ENCODE peak calls at places on chromosomes 11 and 22, in seven cellular contexts. G is neuronal stem cell, E is IMR-90, O is mesendoderm, D is trophoblast cell, Y is H1, B is mesenchymal stem cell. J is an unnamed sample.

GRCh38 chr11:82872377-82873150 is 27.7 kb downstream of the PRCP start:
- DNase-seq in B (no peak), D (no peak), E (no peak), O (peak; percentile 16), G (no peak), Y (no peak), J (no peak)

GRCh38 chr22:38827510-38827909 is 16.3 kb downstream of the NPTXR start:
- DNase-seq in D (no peak), B (no peak), O (no peak), G (no peak), Y (no peak), E (no peak), J (no peak)

GRCh38 chr11:47399860-47400812 is 8.3 kb upstream of the SLC39A13 start:
- DNase-seq in Y (no peak), D (no peak), E (no peak), B (no peak), G (no peak), O (peak; percentile 76), J (peak; percentile 72)

GRCh38 chr11:61477734-61478148 is 30.8 kb upstream of the LRRC10B start:
- DNase-seq in Y (peak; percentile 94), E (no peak), D (peak; percentile 13), B (peak; percentile 35), G (peak; percentile 76), O (peak; percentile 52), J (peak; percentile 77)

GRCh38 chr11:128603752-128604472 is 16.6 kb upstream of the ETS1 start:
- DNase-seq in G (no peak), B (peak; percentile 24), D (no peak), O (peak; percentile 77), Y (no peak), E (no peak), J (no peak)

GRCh38 chr11:40100204-40100603 is 1359.2 kb downstream of the LRRC4C start:
- DNase-seq in Y (no peak), E (no peak), G (no peak), D (no peak), O (peak; percentile 37), B (no peak), J (peak; percentile 41)

GRCh38 chr22:41598081-41598480 is 8.4 kb upstream of the PMM1 start:
- DNase-seq in Y (no peak), G (no peak), O (no peak), D (no peak), E (peak; percentile 88), B (peak; percentile 91), J (no peak)

GRCh38 chr11:1752907-1753425 is 2.6 kb upstream of the IFITM10 start:
- DNase-seq in O (no peak), B (no peak), D (no peak), G (no peak), E (no peak), Y (no peak), J (no peak)

GRCh38 chr11:44711772-44712608 is 14.8 kb upstream of the TSPAN18 start:
- DNase-seq in B (no peak), Y (peak; percentile 58), G (no peak), O (peak; percentile 39), D (no peak), E (no peak), J (peak; percentile 42)

GRCh38 chr22:50316114-50317065 is 8.9 kb upstream of the PLXNB2 start:
- DNase-seq in Y (peak; percentile 45), O (no peak), B (no peak), D (no peak), G (no peak), E (no peak), J (no peak)

GRCh38 chr11:134331565-134332188 is at the start of gene GLB1L2:
- DNase-seq in Y (peak; percentile 86), G (peak; percentile 75), B (peak; percentile 1), D (peak; percentile 63), O (peak; percentile 79), E (no peak), J (peak; percentile 92)

GRCh38 chr11:117519590-117519989 is 191.9 kb downstream of the CEP164 start:
- DNase-seq in E (no peak), G (no peak), O (no peak), D (peak; percentile 79), Y (no peak), B (no peak), J (no peak)
- H3K4ac ChIP-seq in E (no peak overlapping the region), G (no peak overlapping the region), O (no peak overlapping the region), D (no peak overlapping the region), Y (no peak overlapping the region), B (no peak overlapping the region), J (no peak overlapping the region)

DNA sequence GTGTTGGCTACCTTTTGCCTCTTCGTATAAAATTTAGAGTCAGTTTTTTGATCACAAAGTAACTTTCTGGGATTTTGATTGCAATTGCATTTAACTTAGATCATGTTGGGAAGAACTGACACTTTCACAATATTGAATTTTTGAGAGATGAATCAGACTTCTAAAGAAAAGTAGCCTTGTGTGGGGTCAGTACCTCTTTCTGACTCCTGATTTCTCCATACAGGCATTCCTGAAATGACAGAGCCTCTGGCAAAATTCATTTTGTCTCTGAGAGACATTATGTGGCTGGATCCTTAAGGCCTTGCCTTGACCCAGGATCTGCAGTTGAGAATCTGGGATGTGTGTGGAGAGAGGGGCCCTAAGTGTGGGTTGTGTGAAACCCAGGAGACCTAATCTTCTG is 37.8 kb downstream of the PPFIBP2 start:
- DNase-seq in G (no peak), E (peak; percentile 43), D (peak; percentile 75), Y (no peak), B (peak; percentile 39), O (peak; percentile 13), J (no peak)
- H3K4ac ChIP-seq in G (no peak overlapping the region), E (no peak overlapping the region), D (no peak overlapping the region), Y (no peak overlapping the region), B (no peak overlapping the region), O (no peak overlapping the region), J (no peak overlapping the region)

DNA sequence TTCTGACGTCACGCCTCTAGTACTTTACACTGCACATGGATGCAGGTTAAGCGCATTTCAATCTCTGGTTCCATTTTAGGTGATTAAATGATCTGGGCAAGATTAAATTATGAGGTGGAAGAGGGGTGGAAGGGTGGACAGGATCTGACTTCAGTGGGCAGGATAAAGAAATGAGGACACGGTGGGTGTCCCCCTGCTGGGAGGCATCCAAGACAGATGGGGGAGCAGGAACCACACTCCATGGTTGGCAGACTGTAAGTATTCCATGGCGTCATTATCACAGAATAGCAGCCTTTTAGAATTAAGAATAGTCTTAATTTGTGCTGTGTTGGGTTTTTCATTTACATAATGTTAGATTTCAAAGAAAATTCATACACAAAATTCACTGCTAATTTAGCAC is 7.6 kb upstream of the SORL1 start:
- DNase-seq in Y (no peak), B (no peak), O (no peak), D (no peak), G (no peak), E (no peak), J (no peak)
- H3K4ac ChIP-seq in Y (no peak overlapping the region), B (no peak overlapping the region), O (no peak overlapping the region), D (no peak overlapping the region), G (no peak overlapping the region), E (no peak overlapping the region), J (no peak overlapping the region)

GRCh38 chr11:121236115-121237001 is 56.2 kb upstream of the SC5D start:
- DNase-seq in D (peak; percentile 34), B (peak; percentile 65), O (peak; percentile 96), G (peak; percentile 37), Y (no peak), E (no peak), J (no peak)

GRCh38 chr11:121226415-121227263 is 65.9 kb upstream of the SC5D start:
- DNase-seq in B (no peak), D (no peak), G (no peak), O (no peak), E (no peak), Y (no peak), J (no peak)

GRCh38 chr11:121229495-121229894 is 63.1 kb upstream of the SC5D start:
- DNase-seq in B (no peak), E (no peak), G (no peak), D (no peak), O (no peak), Y (no peak), J (no peak)

GRCh38 chr11:121235057-121235456 is 57.5 kb upstream of the SC5D start:
- DNase-seq in Y (no peak), O (no peak), E (no peak), B (no peak), D (peak; percentile 10), G (no peak), J (no peak)

DNA sequence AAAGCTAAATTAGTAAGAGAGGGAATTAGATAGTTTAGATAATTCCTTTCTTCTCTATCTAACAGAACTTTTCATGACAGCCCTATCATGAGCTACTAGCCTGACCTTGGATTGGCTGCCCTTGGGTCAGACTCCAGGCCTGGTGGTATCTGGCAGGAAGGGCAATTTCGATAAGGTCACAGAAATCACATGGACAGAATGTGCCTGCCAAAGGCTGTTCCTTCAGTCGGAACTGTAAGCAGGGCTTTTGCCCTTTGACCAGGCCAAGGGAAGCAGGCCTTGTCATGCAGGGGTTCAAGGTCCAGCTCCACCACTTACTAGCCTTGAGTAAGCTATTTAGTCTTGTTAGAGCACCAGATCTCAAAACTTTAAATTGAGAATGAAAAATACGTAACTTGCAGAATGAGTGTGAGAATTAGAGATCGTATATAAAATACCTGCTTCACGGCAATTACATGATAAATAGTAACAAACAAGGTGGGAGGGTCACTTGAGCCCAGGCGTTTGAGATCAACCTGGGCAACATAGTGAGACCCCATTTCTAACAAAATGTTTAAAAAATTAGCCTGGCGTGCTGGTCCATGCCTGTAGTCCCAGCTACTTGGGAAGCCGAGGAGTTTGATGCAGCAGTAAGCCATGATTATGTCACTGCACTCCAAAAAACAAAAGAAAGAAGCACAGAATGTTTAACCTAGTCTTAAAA is 60.8 kb upstream of the SC5D start:
- DNase-seq in O (no peak), G (no peak), B (no peak), E (no peak), Y (no peak), D (no peak), J (no peak)
- H3K4ac ChIP-seq in O (no peak overlapping the region), G (no peak overlapping the region), B (no peak overlapping the region), E (no peak overlapping the region), Y (peak overlapping the region; percentile 8), D (no peak overlapping the region), J (no peak overlapping the region)

GRCh38 chr22:20121856-20122415 is 4.9 kb upstream of the TRMT2A start:
- DNase-seq in Y (no peak), D (no peak), O (no peak), E (no peak), B (no peak), G (no peak), J (no peak)
- H3K4ac ChIP-seq in Y (no peak overlapping the region), D (peak overlapping the region; percentile 53), O (no peak overlapping the region), E (no peak overlapping the region), B (no peak overlapping the region), G (no peak overlapping the region), J (no peak overlapping the region)